ENCODE peak calls at places on chromosomes 2 and 18, in seven cellular contexts. D, M, T, P, E, O and U are unnamed samples.

GRCh38 chr2:40220177-40220925 is 231.5 kb downstream of the SLC8A1 start:
- DNase-seq in D (no peak), M (peak), T (no peak), P (no peak), E (peak), O (peak), U (no peak)

GRCh38 chr2:120310136-120310535 is 35.8 kb upstream of the INHBB start:
- DNase-seq in D (peak), M (no peak), T (no peak), P (no peak), E (no peak), O (no peak), U (peak)

GRCh38 chr2:71795486-71795885 is 342.1 kb downstream of the DYSF start:
- DNase-seq in D (no peak), M (no peak), T (no peak), P (no peak), E (no peak), O (no peak), U (no peak)

GRCh38 chr2:9793918-9794717 is 49.2 kb upstream of the TAF1B start:
- DNase-seq in D (no peak), M (no peak), T (no peak), P (no peak), E (no peak), O (no peak), U (no peak)

GRCh38 chr2:64448069-64448468 is 5.9 kb upstream of the LGALSL start:
- DNase-seq in D (no peak), M (no peak), T (no peak), P (no peak), E (no peak), O (peak), U (no peak)

GRCh38 chr18:23208600-23208999 is 73.3 kb downstream of the CABLES1 start:
- DNase-seq in D (no peak), M (no peak), T (no peak), P (no peak), E (no peak), O (no peak), U (no peak)

GRCh38 chr2:195411219-195411687 is 245.8 kb upstream of the SLC39A10 start:
- DNase-seq in D (no peak), M (peak), T (no peak), P (no peak), E (peak), O (peak), U (no peak)

GRCh38 chr18:68394705-68395104 is 320.2 kb downstream of the TMX3 start:
- DNase-seq in D (no peak), M (peak), T (no peak), P (no peak), E (peak), O (no peak), U (no peak)

GRCh38 chr2:69931832-69932595 is 17.1 kb downstream of the MXD1 start:
- DNase-seq in D (no peak), M (no peak), T (no peak), P (no peak), E (no peak), O (no peak), U (no peak)

GRCh38 chr2:33062665-33063249 is 116.0 kb downstream of the LTBP1 start:
- DNase-seq in D (no peak), M (no peak), T (no peak), P (no peak), E (no peak), O (peak), U (no peak)

DNA sequence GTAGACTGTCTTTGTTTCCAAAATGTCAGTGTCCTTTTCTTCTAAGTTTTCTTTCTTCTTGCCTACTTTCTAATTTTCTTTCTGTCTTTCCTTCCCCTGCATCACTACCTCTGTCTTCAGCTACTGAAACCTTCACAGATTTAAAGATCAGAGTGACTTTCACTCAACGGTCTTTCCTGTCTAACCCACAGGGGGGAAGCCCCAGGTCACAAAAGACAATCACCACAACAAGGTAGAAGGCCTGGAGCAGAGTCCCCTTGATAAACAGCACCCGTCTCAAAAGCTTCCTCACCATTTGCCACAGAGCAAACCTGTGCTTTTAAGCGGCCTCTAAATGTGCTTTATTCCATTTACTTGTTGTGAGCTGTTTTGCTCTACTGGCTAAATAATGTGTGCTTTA is 665.4 kb downstream of the BCL11A start:
- DNase-seq in D (peak), M (no peak), T (no peak), P (no peak), E (no peak), O (no peak), U (peak)
- TF ChIP-seq CTCF in D (no peak), M (no peak), T (no peak), P (no peak), E (no peak), O (no peak), U (no peak)

DNA sequence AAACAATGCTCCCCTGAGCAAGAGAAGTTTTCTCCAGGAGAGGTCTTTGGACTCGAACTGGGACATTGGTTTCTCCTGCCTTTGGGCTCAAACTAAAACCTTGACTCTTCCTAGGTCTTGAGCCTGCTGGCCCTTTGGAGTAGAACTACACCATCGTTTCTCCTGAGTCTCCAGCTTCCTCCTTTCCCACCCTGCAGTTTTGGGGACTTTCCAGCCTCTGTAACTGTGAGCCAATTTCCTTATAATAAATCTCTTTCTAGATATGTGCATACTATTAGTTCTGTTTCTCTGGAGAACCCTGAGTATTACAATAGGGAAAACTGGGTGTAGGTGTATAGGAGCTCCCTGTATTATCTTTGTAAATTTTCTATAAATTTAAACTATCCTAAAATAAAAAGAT is 219.8 kb upstream of the AGAP1 start:
- DNase-seq in D (no peak), M (no peak), T (no peak), P (no peak), E (no peak), O (no peak), U (no peak)
- TF ChIP-seq CTCF in D (no peak), M (no peak), T (no peak), P (no peak), E (no peak), O (no peak), U (no peak)

DNA sequence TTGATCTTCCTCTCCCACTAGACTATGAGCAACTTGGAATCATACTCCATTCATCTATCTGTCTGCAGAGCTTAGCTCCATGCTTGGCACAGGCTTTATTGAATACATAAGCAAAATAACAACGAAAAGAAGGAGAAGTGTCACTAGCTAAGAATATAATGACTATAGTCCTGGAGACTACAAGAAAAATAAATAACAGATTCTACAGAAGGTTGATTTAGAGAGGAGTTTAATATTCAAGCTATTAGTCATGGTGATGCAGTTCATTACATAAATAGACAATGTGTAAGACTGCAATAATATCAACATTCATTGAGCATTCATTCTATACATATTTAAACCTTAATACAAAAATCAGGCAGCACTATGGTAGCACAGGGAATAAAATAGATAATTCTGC is 165.6 kb downstream of the RNF152 start:
- DNase-seq in D (no peak), M (peak), T (no peak), P (no peak), E (peak), O (peak), U (no peak)
- TF ChIP-seq CTCF in D (no peak), M (no peak), T (no peak), P (no peak), E (no peak), O (no peak), U (no peak)

GRCh38 chr2:8454797-8455196 is 227.1 kb upstream of the ID2 start:
- DNase-seq in D (no peak), M (no peak), T (no peak), P (no peak), E (no peak), O (no peak), U (no peak)

GRCh38 chr2:8453904-8454302 is 228.0 kb upstream of the ID2 start:
- DNase-seq in D (no peak), M (peak), T (no peak), P (no peak), E (peak), O (peak), U (no peak)

GRCh38 chr2:8451273-8451672 is 230.6 kb upstream of the ID2 start:
- DNase-seq in D (no peak), M (no peak), T (no peak), P (no peak), E (no peak), O (no peak), U (no peak)

GRCh38 chr2:8452296-8452695 is 229.6 kb upstream of the ID2 start:
- DNase-seq in D (no peak), M (no peak), T (no peak), P (no peak), E (no peak), O (no peak), U (no peak)

DNA sequence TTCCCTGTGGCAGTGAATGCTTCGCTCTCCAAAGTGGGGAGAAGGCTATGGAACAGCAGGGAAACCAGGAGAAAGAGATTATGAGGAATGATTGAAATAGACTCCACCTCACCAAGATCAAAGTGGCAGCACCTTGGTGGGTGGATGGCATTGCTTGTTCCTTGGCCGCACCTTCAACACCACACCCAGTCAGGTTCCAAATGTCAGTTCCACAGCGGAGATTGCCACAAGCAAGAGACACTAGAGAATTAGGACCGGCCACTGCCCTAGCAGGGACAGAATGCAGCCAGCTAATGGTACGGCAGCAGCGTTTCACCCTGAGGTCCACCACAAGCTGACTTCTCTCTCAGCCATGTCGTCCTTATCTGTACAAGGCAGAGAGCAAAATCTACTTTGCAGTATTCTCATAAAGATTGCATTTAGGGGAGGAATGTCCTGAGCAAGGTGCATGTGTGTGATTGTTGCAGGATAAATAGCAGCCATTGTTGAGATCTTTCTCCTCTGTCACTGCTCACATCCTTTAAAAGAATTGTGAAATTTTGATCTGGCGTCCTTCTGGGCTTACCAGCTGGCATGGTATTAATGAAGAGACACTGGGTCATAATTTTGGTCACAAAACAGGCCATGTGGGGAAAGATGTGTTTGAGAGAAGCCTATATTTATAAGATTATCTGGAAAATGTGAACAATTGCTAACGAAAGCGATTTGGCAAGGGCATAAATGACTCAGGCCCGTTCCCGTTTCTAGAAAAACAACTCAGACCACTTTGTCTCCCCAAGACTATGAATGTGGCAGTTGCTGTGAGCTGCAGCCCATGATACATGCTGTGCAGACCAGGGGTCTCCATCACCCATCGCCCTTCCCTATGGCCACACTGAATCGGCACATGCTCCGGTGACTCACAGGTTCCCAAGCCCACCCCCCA is 228.6 kb upstream of the ID2 start:
- DNase-seq in D (no peak), M (no peak), T (no peak), P (no peak), E (peak), O (peak), U (no peak)
- TF ChIP-seq CTCF in D (no peak), M (no peak), T (no peak), P (no peak), E (no peak), O (no peak), U (no peak)

DNA sequence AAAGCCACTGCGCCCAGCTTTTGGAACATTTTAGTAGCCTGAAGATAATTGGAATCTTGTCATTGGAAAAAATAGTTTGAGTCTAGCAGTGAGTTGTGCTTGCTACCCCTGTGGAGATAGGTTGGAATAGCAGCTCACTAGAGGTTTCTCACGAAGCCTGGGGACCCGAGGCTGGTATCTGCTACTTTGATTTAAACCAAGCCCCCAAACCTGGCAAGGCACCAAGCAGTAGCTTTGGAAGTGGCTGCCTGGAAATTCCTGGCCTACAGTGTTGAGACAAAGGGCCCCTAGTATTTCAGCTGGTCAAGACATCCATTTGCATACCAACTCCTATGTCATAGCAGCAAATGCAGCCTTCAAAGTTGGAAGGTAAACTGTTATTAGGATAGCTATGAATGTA is 42.1 kb downstream of the NOP58 start:
- DNase-seq in D (no peak), M (no peak), T (no peak), P (no peak), E (no peak), O (no peak), U (no peak)
- TF ChIP-seq CTCF in D (no peak), M (no peak), T (no peak), P (no peak), E (no peak), O (no peak), U (no peak)

GRCh38 chr2:11337909-11338308 is 6.5 kb downstream of the ROCK2 start:
- DNase-seq in D (no peak), M (no peak), T (no peak), P (no peak), E (no peak), O (no peak), U (no peak)

GRCh38 chr2:11336189-11336588 is 8.2 kb downstream of the ROCK2 start:
- DNase-seq in D (no peak), M (no peak), T (no peak), P (no peak), E (no peak), O (no peak), U (no peak)

GRCh38 chr2:11339508-11340083 is 4.8 kb downstream of the ROCK2 start:
- DNase-seq in D (no peak), M (no peak), T (no peak), P (no peak), E (no peak), O (no peak), U (no peak)

GRCh38 chr2:11340717-11341116 is 3.7 kb downstream of the ROCK2 start:
- DNase-seq in D (no peak), M (no peak), T (no peak), P (no peak), E (no peak), O (no peak), U (no peak)

GRCh38 chr2:11338580-11338979 is 5.9 kb downstream of the ROCK2 start:
- DNase-seq in D (no peak), M (no peak), T (no peak), P (no peak), E (no peak), O (no peak), U (no peak)
- TF ChIP-seq CTCF in D (no peak), M (no peak), T (no peak), P (no peak), E (no peak), O (no peak), U (no peak)

GRCh38 chr2:45611020-45611737 is at the start of gene SRBD1:
- DNase-seq in D (peak), M (peak), T (peak), P (peak), E (peak), O (peak), U (peak)
- TF ChIP-seq CTCF in D (no peak), M (no peak), T (no peak), P (no peak), E (no peak), O (no peak), U (no peak)

GRCh38 chr2:209331291-209331844 is 92.5 kb upstream of the MAP2 start:
- DNase-seq in D (no peak), M (peak), T (no peak), P (no peak), E (peak), O (peak), U (peak)
- TF ChIP-seq CTCF in D (peak), M (peak), T (no peak), P (peak), E (peak), O (peak), U (peak)

DNA sequence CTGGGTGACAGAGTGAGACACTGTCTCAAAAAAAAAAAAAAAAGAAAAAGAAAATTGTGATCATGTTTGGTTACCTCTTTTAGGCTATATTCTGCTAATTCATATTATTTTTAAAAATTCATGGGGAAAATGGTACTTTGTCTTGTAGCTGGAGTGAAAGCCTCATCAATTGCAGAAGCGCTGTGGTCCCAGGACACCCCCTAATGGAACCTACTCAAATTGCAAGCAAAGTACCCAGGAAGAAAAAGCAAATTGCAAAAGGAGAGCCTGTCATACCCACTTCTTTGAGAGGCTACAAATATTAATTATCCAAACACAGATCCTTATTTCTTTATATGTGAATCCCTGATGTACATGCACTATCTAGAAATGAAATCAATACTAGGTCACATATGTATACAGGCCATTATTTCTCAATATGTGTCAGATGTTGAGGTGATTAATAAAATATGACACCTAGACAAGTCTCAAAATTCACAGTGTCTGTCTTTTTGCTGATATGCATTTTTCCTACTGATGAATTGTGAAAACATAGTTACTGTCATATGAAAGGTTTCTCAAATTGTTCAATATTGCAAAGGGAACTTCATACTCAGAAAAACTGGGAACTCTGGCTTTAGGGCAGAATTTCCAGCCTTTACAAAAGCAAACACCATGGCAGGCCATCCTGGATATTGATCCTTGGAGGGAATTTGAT is 12.6 kb downstream of the CRACDL start:
- DNase-seq in D (no peak), M (peak), T (no peak), P (no peak), E (no peak), O (no peak), U (no peak)
- TF ChIP-seq CTCF in D (peak), M (peak), T (no peak), P (peak), E (no peak), O (no peak), U (no peak)

GRCh38 chr2:236569593-236569973 is at the start of gene ACKR3:
- DNase-seq in D (peak), M (peak), T (peak), P (peak), E (peak), O (peak), U (peak)
- TF ChIP-seq CTCF in D (peak), M (peak), T (peak), P (no peak), E (peak), O (peak), U (peak)